ENCODE peak calls at places on chromosome 13, in seven cellular contexts. M is HFF-Myc, T is heart right ventricle, G is lower leg skin, F is esophagus squamous epithelium, P is omental fat pad, U is GM23338. A is an unnamed sample.

GRCh38 chr13:40452038-40452666 is 214.3 kb downstream of the FOXO1 start:
- DNase-seq in P (no peak), T (no peak), U (no peak), F (no peak), G (no peak), M (no peak), A (no peak)

GRCh38 chr13:108787709-108788394 is 158.4 kb downstream of the MYO16 start:
- DNase-seq in F (no peak), G (no peak), P (no peak), U (no peak), T (no peak), M (no peak), A (no peak)

GRCh38 chr13:114126789-114127472 is 5.5 kb downstream of the RASA3 start:
- DNase-seq in G (no peak), P (no peak), U (no peak), T (no peak), M (no peak), F (no peak), A (no peak)

GRCh38 chr13:31350560-31350959 is 150.8 kb downstream of the B3GLCT start:
- DNase-seq in F (no peak), U (peak), G (no peak), P (no peak), M (no peak), T (no peak), A (no peak)

GRCh38 chr13:114109646-114110045 is 22.8 kb downstream of the RASA3 start:
- DNase-seq in U (no peak), P (peak), F (no peak), T (no peak), G (peak), M (no peak), A (no peak)

GRCh38 chr13:21676611-21677021 is 5.7 kb downstream of the FGF9 start:
- DNase-seq in U (peak), G (no peak), M (no peak), P (no peak), F (no peak), T (no peak), A (no peak)

GRCh38 chr13:24764276-24764630 is 284 bp downstream of the RNF17 start:
- DNase-seq in M (no peak), G (no peak), T (no peak), U (no peak), P (no peak), F (no peak), A (no peak)

GRCh38 chr13:42836930-42837329 is 55.5 kb downstream of the FAM216B start:
- DNase-seq in G (no peak), M (peak), F (no peak), T (no peak), U (peak), P (no peak), A (no peak)

GRCh38 chr13:88602786-88603777 is 931.9 kb downstream of the SLITRK5 start:
- DNase-seq in F (no peak), U (no peak), M (no peak), P (no peak), T (no peak), G (no peak), A (no peak)

GRCh38 chr13:64810701-64811258 is 2419.4 kb downstream of the PCDH9 start:
- DNase-seq in F (no peak), G (no peak), T (no peak), U (no peak), P (no peak), M (no peak), A (no peak)

GRCh38 chr13:110379905-110380341 is 72.8 kb downstream of the COL4A2 start:
- DNase-seq in F (no peak), P (no peak), G (no peak), T (no peak), U (peak), M (no peak), A (no peak)

GRCh38 chr13:51717786-51718398 is 86.1 kb downstream of the DHRS12 start:
- DNase-seq in T (no peak), P (no peak), F (no peak), G (no peak), M (no peak), U (no peak), A (no peak)

GRCh38 chr13:48072304-48072703 is 22.6 kb downstream of the MED4 start:
- DNase-seq in F (no peak), T (no peak), M (no peak), U (no peak), G (no peak), P (no peak), A (no peak)

GRCh38 chr13:24699541-24699940 is 19.3 kb downstream of the ATP12A start:
- DNase-seq in U (no peak), T (no peak), F (no peak), G (no peak), P (no peak), M (no peak), A (no peak)

GRCh38 chr13:110634558-110634957 is 19.2 kb downstream of the NAXD start:
- DNase-seq in M (peak), T (no peak), P (no peak), U (no peak), F (no peak), G (no peak), A (no peak)

GRCh38 chr13:57627663-57628062 is 3.9 kb upstream of the PCDH17 start:
- DNase-seq in P (no peak), G (no peak), U (peak), F (no peak), M (no peak), T (no peak), A (no peak)

GRCh38 chr13:65789815-65790214 is 1440.3 kb downstream of the PCDH9 start:
- DNase-seq in T (no peak), P (no peak), U (no peak), G (no peak), M (no peak), F (no peak), A (no peak)

GRCh38 chr13:22114630-22115311 is 443.9 kb downstream of the FGF9 start:
- DNase-seq in T (no peak), G (no peak), P (no peak), M (no peak), F (no peak), U (no peak), A (no peak)

GRCh38 chr13:60482012-60482411 is 85.0 kb downstream of the TDRD3 start:
- DNase-seq in T (no peak), F (no peak), G (no peak), M (no peak), U (no peak), P (no peak), A (no peak)

GRCh38 chr13:93903909-93904308 is 575.6 kb downstream of the DCT start:
- DNase-seq in P (no peak), G (no peak), F (no peak), U (no peak), T (no peak), M (no peak), A (no peak)

DNA sequence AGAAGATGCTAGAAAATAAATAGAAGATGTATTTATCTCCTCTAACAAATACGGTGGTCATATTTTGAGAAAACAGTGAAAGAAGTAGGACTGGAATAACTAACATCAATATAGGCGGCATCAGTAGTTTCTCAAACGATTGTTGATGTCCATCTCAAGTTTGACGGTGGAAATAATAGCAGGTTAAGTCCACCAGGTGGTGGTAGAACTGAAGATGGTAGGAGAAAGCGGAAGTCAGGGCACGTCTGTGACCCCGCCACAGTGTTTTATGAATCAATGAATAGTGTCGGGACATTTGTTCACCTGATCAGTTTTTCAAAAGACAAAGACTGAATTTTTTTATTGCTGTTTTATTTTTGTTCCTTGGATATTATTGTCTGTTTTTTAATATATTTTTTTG is 706.4 kb upstream of the SLC10A2 start:
- DNase-seq in G (no peak), P (no peak), U (peak), M (no peak), F (no peak), T (no peak), A (no peak)
- TF ChIP-seq CTCF in G (no peak), P (no peak), U (peak), M (no peak), F (no peak), T (no peak), A (peak)

GRCh38 chr13:90882551-90882950 is 464.9 kb upstream of the MIR17HG start:
- DNase-seq in F (no peak), T (no peak), U (no peak), G (no peak), P (no peak), M (no peak), A (no peak)

GRCh38 chr13:90880790-90881189 is 466.7 kb upstream of the MIR17HG start:
- DNase-seq in P (no peak), T (no peak), G (no peak), U (no peak), F (no peak), M (no peak), A (no peak)

GRCh38 chr13:90884066-90884465 is 463.4 kb upstream of the MIR17HG start:
- DNase-seq in U (no peak), M (no peak), G (no peak), F (no peak), T (no peak), P (no peak), A (no peak)

GRCh38 chr13:90883592-90883991 is 463.9 kb upstream of the MIR17HG start:
- DNase-seq in G (no peak), F (no peak), M (no peak), T (no peak), P (no peak), U (no peak), A (no peak)
- TF ChIP-seq CTCF in G (no peak), F (no peak), M (no peak), T (no peak), P (no peak), U (no peak), A (no peak)

DNA sequence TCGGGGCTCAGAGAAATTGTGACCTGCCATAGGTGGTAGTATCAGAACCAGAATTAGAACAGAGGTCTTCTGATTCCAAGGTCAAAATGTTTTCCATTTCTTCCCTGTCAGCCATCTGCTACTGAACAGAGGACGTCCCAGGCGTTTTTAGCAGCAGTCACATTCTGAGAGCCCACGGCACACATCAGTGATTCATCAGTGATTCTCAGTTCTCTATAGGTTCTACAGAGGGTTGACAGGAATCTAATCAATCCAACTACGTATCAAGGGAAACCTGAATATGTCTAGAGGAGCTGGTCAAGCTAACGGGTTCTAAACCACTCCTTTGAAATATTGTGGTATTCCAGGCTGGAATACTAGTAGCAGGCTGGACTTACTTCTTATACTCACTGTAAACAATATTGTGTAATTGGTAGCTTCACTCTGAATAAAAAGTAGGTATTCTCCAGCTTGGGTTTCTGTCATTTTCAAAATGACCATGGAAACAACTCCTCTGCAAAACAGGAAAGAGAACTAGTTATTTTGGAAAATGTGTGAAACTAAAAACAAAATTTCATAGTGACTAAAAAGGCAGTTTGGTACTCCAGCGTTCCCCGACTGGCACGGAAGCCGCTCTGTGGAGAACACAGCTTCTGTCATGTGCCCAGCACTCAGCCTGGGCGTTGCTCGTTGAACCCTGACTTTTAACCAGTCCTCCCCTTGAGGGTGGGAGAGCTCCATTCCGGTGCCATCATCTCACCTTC is 43.2 kb downstream of the FLT3 start:
- DNase-seq in T (no peak), F (no peak), M (no peak), U (no peak), G (peak), P (no peak), A (no peak)
- TF ChIP-seq CTCF in T (no peak), F (no peak), M (no peak), U (no peak), G (no peak), P (no peak), A (no peak)

GRCh38 chr13:95704510-95704909 is 27.6 kb downstream of the DNAJC3 start:
- DNase-seq in M (no peak), G (no peak), F (no peak), U (peak), P (no peak), T (no peak), A (no peak)
- TF ChIP-seq CTCF in M (peak), G (no peak), F (no peak), U (peak), P (no peak), T (peak), A (peak)

DNA sequence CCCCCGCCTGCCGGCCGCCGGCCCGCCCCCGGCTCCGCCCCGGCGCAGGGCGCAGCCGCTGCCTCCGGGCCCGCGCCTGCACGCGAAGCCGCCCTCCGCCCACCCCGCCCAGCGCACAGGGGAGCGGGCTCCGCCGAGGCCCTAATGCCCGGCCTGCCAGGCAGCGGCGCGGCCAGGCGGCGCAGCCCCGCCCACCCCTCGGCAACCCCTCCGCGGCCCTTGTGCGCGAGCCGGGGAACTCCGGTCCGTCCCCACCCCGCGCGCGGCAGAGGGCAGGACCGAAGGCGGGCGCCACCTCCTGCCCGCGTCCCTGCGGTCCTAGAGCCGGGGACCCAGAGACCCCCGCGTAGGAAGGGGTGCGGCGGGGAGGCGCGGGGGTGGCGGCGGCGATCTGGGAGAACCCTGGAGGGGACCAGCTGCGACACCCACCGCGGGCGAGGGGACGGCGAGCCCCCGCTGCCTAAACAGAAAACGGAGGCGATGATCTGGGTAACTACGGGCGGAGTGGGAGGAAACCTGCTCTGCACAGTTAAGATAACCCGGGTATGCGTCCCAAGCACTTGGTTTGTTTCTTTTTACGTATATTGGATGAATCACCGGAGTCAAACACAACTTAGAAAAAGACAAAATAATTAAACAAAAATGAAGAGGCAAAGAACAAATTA is 351 bp upstream of the USP12 start:
- DNase-seq in U (peak), F (peak), G (peak), M (no peak), T (peak), P (peak), A (peak)
- TF ChIP-seq CTCF in U (peak), F (peak), G (no peak), M (no peak), T (peak), P (no peak), A (peak)

GRCh38 chr13:98592353-98592740 is 15.4 kb upstream of the STK24 start:
- DNase-seq in G (no peak), P (no peak), M (no peak), T (no peak), U (no peak), F (no peak), A (no peak)

GRCh38 chr13:98599502-98600328 is 22.8 kb upstream of the STK24 start:
- DNase-seq in F (no peak), M (no peak), U (peak), G (no peak), T (no peak), P (no peak), A (no peak)

GRCh38 chr13:98595134-98595533 is 18.2 kb upstream of the STK24 start:
- DNase-seq in P (no peak), F (no peak), T (no peak), U (no peak), G (no peak), M (no peak), A (no peak)

GRCh38 chr13:98598043-98598442 is 21.1 kb upstream of the STK24 start:
- DNase-seq in F (no peak), T (no peak), P (no peak), M (no peak), U (peak), G (no peak), A (no peak)
- TF ChIP-seq CTCF in F (no peak), T (peak), P (no peak), M (peak), U (peak), G (no peak), A (no peak)

A was measured in type B pancreatic cell.